ENCODE peak calls at places on chromosomes 5 and 9, in four cellular contexts. X is fibroblast of villous mesenchyme; N is activated CD4-positive, alpha-beta T cell treated with anti-CD3 and anti-CD28 coated beads, Interleukin-2, amount 50 U/mL, for 48 hours; E is NT2/D1. C is an unnamed sample.

GRCh38 chr5:132253452-132254320 is 3.8 kb upstream of the PDLIM4 start:
- DNase-seq in X (no peak), N (no peak), E (no peak), C (no peak)

GRCh38 chr9:111158375-111158774 is 120.1 kb upstream of the LPAR1 start:
- DNase-seq in X (peak), N (no peak), E (no peak), C (no peak)

GRCh38 chr5:155728146-155728856 is 598.7 kb upstream of the SGCD start:
- DNase-seq in X (peak), N (no peak), E (peak), C (no peak)

GRCh38 chr5:156920042-156920860 is 42.8 kb downstream of the TIMD4 start:
- DNase-seq in X (no peak), N (peak), E (no peak), C (no peak)

GRCh38 chr5:134135091-134135655 is 20.7 kb downstream of the TCF7 start:
- DNase-seq in X (no peak), N (no peak), E (no peak), C (no peak)

GRCh38 chr5:603081-603998 is 8.8 kb upstream of the CEP72 start:
- DNase-seq in X (no peak), N (no peak), E (no peak), C (no peak)

GRCh38 chr9:20428976-20429375 is 193.3 kb downstream of the MLLT3 start:
- DNase-seq in X (no peak), N (no peak), E (no peak), C (no peak)

GRCh38 chr5:108637110-108637509 is 110.6 kb upstream of the FER start:
- DNase-seq in X (peak), N (no peak), E (no peak), C (no peak)

GRCh38 chr5:56667692-56668091 is 147.7 kb upstream of the MAP3K1 start:
- DNase-seq in X (no peak), N (no peak), E (no peak), C (no peak)

GRCh38 chr9:38026021-38026809 is 42.8 kb downstream of the SHB start:
- DNase-seq in X (peak), N (no peak), E (peak), C (no peak)

GRCh38 chr9:129775443-129775842 is 22.6 kb upstream of the PTGES start:
- DNase-seq in X (no peak), N (no peak), E (no peak), C (no peak)

GRCh38 chr9:114653556-114654159 is 3.9 kb downstream of the TEX53 start:
- DNase-seq in X (peak), N (peak), E (peak), C (peak)

GRCh38 chr5:1752881-1753280 is 46.8 kb downstream of the MRPL36 start:
- DNase-seq in X (no peak), N (no peak), E (no peak), C (no peak)